ENCODE peak calls at places on chromosome 15, in six cellular contexts. I is germinal center; F is stimulated activated CD8-positive, alpha-beta memory T cell treated with anti-CD3 and anti-CD28 coated beads, Interleukin-2, amount 100 ng/mL, for 1 hour; B is SK-MEL-5; C is MCF 10A; L is stimulated activated CD4-positive, alpha-beta T cell treated with anti-CD3 and anti-CD28 coated beads, Interleukin-12 subunit alpha, Interleukin-12 subunit beta, amount 100 ng/mL, for 4 hours. R is an unnamed sample.

GRCh38 chr15:51318382-51319150 is 19.8 kb downstream of the CYP19A1 start:
- DNase-seq in I (no peak), L (no peak), F (no peak), C (no peak), B (peak; percentile 40), R (no peak)

GRCh38 chr15:80231371-80231770 is 20.6 kb downstream of the CTXND1 start:
- DNase-seq in C (no peak), F (no peak), I (no peak), B (no peak), L (no peak), R (no peak)

GRCh38 chr15:25058080-25058785 is 103.4 kb downstream of the SNRPN start:
- DNase-seq in C (no peak), I (no peak), B (no peak), L (no peak), F (no peak), R (no peak)

GRCh38 chr15:80918440-80918839 is 71.2 kb downstream of the MESD start:
- DNase-seq in B (no peak), L (no peak), I (no peak), C (no peak), F (no peak), R (no peak)

GRCh38 chr15:52185151-52185561 is 6.0 kb downstream of the GNB5 start:
- DNase-seq in C (no peak), I (no peak), F (no peak), B (no peak), L (no peak), R (no peak)

GRCh38 chr15:47820047-47820779 is 102.9 kb downstream of the SEMA6D start:
- DNase-seq in I (no peak), C (peak; percentile 82), B (no peak), L (no peak), F (no peak), R (no peak)

GRCh38 chr15:64461577-64462162 is 1.3 kb downstream of the ZNF609 start:
- DNase-seq in I (peak; percentile 31), F (no peak), B (no peak), L (peak; percentile 10), C (no peak), R (no peak)

GRCh38 chr15:86961669-86962068 is 882.0 kb downstream of the AGBL1 start:
- DNase-seq in F (no peak), L (no peak), C (no peak), I (no peak), B (no peak), R (no peak)

GRCh38 chr15:78024883-78025282 is 52.6 kb downstream of the TBC1D2B start:
- DNase-seq in C (no peak), I (no peak), F (no peak), L (no peak), B (no peak), R (no peak)

GRCh38 chr15:26910715-26911114 is 43.9 kb downstream of the GABRA5 start:
- DNase-seq in F (no peak), L (no peak), I (no peak), C (no peak), B (peak; percentile 42), R (no peak)